ENCODE peak calls at places on chromosomes 1 and 21, in five cellular contexts. E is Peyer's patch; F is left ventricle myocardium inferior; A is CD8-positive, alpha-beta T cell; C is cardiac fibroblast. J is an unnamed sample.

GRCh38 chr1:201456499-201457309 is 12.3 kb downstream of the PHLDA3 start:
- DNase-seq in E (no peak), F (peak), A (no peak), C (peak), J (no peak)

GRCh38 chr1:235266325-235266724 is 61.7 kb downstream of the ARID4B start:
- DNase-seq in A (no peak), C (peak), E (no peak), F (no peak), J (no peak)

GRCh38 chr1:28927442-28928305 is 13.3 kb downstream of the EPB41 start:
- DNase-seq in C (peak), A (no peak), F (no peak), E (no peak), J (no peak)

GRCh38 chr1:15657026-15657425 is 27.1 kb upstream of the PLEKHM2 start:
- DNase-seq in A (no peak), F (no peak), C (no peak), E (no peak), J (no peak)

GRCh38 chr1:153375511-153375910 is at the start of gene S100A12:
- DNase-seq in C (peak), A (no peak), E (no peak), F (no peak), J (no peak)

GRCh38 chr1:19426294-19427086 is 58.8 kb downstream of the CAPZB start:
- DNase-seq in A (no peak), C (no peak), F (peak), E (no peak), J (no peak)

GRCh38 chr1:78003882-78004718 is 639 bp upstream of the DNAJB4 start:
- DNase-seq in A (peak), F (peak), C (peak), E (peak), J (peak)

GRCh38 chr1:100585774-100586173 is 47.8 kb downstream of the GPR88 start:
- DNase-seq in C (peak), A (no peak), F (no peak), E (no peak), J (no peak)

GRCh38 chr1:45037456-45037855 is 25.4 kb downstream of the UROD start:
- DNase-seq in A (no peak), E (no peak), F (no peak), C (no peak), J (no peak)

GRCh38 chr1:29876902-29877301 is 640.6 kb downstream of the PTPRU start:
- DNase-seq in A (no peak), F (no peak), E (no peak), C (no peak), J (no peak)

GRCh38 chr1:218350909-218351616 is 5.9 kb downstream of the TGFB2 start:
- DNase-seq in E (no peak), F (no peak), C (peak), A (no peak), J (no peak)

GRCh38 chr1:177871633-177872562 is 98.0 kb downstream of the SEC16B start:
- DNase-seq in C (no peak), A (no peak), F (no peak), E (no peak), J (no peak)

GRCh38 chr1:7223334-7224080 is 438.3 kb downstream of the CAMTA1 start:
- DNase-seq in A (no peak), F (no peak), C (peak), E (no peak), J (no peak)

GRCh38 chr1:204438628-204439027 is 27.0 kb upstream of the PPP1R15B start:
- DNase-seq in E (no peak), C (peak), A (no peak), F (no peak), J (no peak)

GRCh38 chr1:171780583-171781166 is 785 bp upstream of the METTL13 start:
- DNase-seq in F (no peak), E (no peak), C (no peak), A (no peak), J (no peak)

GRCh38 chr1:9874412-9874811 is 35.7 kb downstream of the CTNNBIP1 start:
- DNase-seq in C (no peak), E (no peak), A (no peak), F (no peak), J (no peak)

GRCh38 chr1:31310131-31310530 is 13.3 kb downstream of the ZCCHC17 start:
- DNase-seq in A (no peak), F (no peak), C (no peak), E (no peak), J (no peak)

GRCh38 chr1:207314836-207315235 is 6.6 kb upstream of the CD55 start:
- DNase-seq in E (no peak), C (no peak), F (no peak), A (no peak), J (no peak)

GRCh38 chr21:19321688-19322087 is 918.1 kb upstream of the TMPRSS15 start:
- DNase-seq in E (no peak), A (no peak), F (no peak), C (no peak), J (no peak)

GRCh38 chr1:16716691-16717173 is 23.6 kb upstream of the RNU1-4 start:
- DNase-seq in C (no peak), A (no peak), F (no peak), E (no peak), J (no peak)

GRCh38 chr21:46634427-46634826 is 1.0 kb upstream of the PRMT2 start:
- DNase-seq in A (no peak), C (no peak), F (no peak), E (no peak), J (no peak)

GRCh38 chr1:2326524-2326923 is 64.8 kb downstream of the MORN1 start:
- DNase-seq in E (no peak), C (no peak), F (no peak), A (no peak), J (no peak)

GRCh38 chr21:36927718-36928117 is 38.8 kb downstream of the HLCS start:
- DNase-seq in E (peak), F (peak), A (peak), C (peak), J (peak)

GRCh38 chr1:66352783-66353182 is 181.2 kb upstream of the SGIP1 start:
- DNase-seq in C (no peak), F (no peak), A (no peak), E (no peak), J (no peak)

GRCh38 chr1:35656148-35656862 is 15.0 kb upstream of the PSMB2 start:
- DNase-seq in F (no peak), C (no peak), E (no peak), A (no peak), J (no peak)

GRCh38 chr1:232057217-232057895 is 430.8 kb downstream of the DISC1 start:
- DNase-seq in C (no peak), A (no peak), E (no peak), F (no peak), J (no peak)

GRCh38 chr1:176575991-176576390 is 113.0 kb downstream of the PAPPA2 start:
- DNase-seq in A (no peak), C (no peak), F (no peak), E (no peak), J (no peak)

GRCh38 chr1:67586596-67586995 is 98.4 kb upstream of the GADD45A start:
- DNase-seq in C (peak), F (no peak), E (no peak), A (no peak), J (no peak)

GRCh38 chr1:187961895-187962294 is 1133.1 kb downstream of the PLA2G4A start:
- DNase-seq in F (no peak), C (no peak), E (no peak), A (no peak), J (no peak)

DNA sequence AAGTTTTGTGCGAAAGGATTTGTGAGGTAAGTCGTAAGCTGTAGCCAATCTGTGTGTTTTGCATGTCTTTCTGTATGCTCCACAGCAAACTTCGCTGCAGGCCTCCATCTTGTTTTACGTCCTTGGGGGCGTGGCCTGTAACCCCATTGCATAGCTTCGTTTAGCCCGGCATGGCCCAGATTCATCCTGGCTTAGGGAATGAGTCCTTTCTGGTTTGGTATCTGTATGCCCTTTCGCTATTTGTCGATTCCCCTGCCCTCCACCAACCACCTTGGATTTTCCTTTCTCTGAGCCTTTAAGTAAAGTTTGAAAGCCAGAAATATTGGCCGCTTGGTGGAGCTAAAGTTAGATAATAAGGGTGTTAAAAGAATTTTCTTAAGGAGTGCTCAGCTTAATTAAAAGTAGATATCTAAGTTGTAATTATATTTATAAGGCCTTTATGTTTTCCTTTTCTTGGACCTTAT is 1.1 kb downstream of the THEM4 start:
- DNase-seq in C (peak), F (no peak), A (no peak), E (no peak), J (no peak)
- TF ChIP-seq CTCF in C (no peak), F (no peak), A (no peak), E (no peak), J (peak)

GRCh38 chr1:229434641-229435051 is 752 bp upstream of the ACTA1 start:
- DNase-seq in C (no peak), F (peak), A (no peak), E (no peak), J (no peak)

GRCh38 chr1:229432116-229432461 is 1.8 kb downstream of the ACTA1 start:
- DNase-seq in E (no peak), C (no peak), F (no peak), A (no peak), J (no peak)

GRCh38 chr1:229433364-229434004 is 410 bp downstream of the ACTA1 start:
- DNase-seq in A (no peak), C (no peak), F (no peak), E (no peak), J (no peak)

GRCh38 chr1:229432905-229433304 is 989 bp downstream of the ACTA1 start:
- DNase-seq in E (no peak), C (no peak), F (no peak), A (no peak), J (no peak)

GRCh38 chr1:229434005-229434640 is at the start of gene ACTA1:
- DNase-seq in A (no peak), C (no peak), E (no peak), F (peak), J (no peak)
- H3K4me3 ChIP-seq in A (no peak), C (no peak), E (no peak), F (peak), J (no peak)

GRCh38 chr1:116679828-116680628 is 12.5 kb upstream of the IGSF3 start:
- DNase-seq in C (no peak), F (no peak), A (no peak), E (no peak), J (no peak)

GRCh38 chr1:116678732-116679090 is 11.2 kb upstream of the IGSF3 start:
- DNase-seq in A (no peak), F (no peak), C (no peak), E (no peak), J (no peak)

GRCh38 chr1:116680752-116681151 is 13.2 kb upstream of the IGSF3 start:
- DNase-seq in E (no peak), F (no peak), A (no peak), C (no peak), J (no peak)

GRCh38 chr1:116677474-116678062 is 10.0 kb upstream of the IGSF3 start:
- DNase-seq in F (no peak), E (no peak), C (no peak), A (no peak), J (no peak)

DNA sequence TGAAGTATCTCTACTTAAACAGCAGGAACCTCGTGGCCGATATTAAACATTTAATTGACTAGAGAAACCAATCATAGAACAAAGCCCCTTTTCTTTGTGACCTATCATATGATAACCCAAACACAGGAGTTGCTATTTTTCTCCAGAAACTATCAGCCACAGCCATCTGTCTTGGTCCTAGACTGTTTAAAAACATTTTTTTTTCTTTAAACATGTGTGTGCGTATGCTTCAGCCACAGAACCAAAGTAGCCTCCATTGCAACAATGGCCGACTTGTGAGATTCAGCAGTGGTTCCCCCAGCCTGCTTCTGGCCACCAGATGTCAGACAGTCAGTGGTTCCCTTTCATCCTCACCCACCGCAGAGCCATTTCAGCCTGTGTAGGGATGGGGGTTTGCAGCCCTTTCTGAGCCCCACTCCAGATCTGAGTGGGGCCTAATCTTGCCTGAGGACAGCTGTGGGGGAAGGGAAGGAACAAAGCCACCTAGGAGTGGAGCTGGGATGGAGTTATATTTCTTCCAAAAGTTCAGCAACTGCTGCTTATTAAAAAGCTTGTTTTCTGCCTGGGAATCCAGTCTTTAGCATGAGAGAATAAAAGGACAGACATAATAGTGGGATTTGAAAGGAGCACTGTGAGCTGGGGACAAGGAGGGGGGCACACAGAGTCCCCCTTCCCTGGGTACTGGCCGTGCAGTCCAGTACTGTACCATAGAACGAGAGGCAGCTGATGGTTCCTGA is 11.7 kb upstream of the IGSF3 start:
- DNase-seq in F (no peak), E (no peak), A (no peak), C (no peak), J (no peak)
- TF ChIP-seq CTCF in F (no peak), E (no peak), A (no peak), C (no peak), J (no peak)

GRCh38 chr1:34163792-34164509 is 1.1 kb downstream of the CSMD2 start:
- DNase-seq in C (no peak), A (no peak), F (no peak), E (no peak), J (no peak)

GRCh38 chr1:34164510-34165381 is at the start of gene CSMD2:
- DNase-seq in F (peak), E (no peak), A (no peak), C (peak), J (no peak)

GRCh38 chr1:34165422-34165921 is 442 bp upstream of the CSMD2 start:
- DNase-seq in E (no peak), C (no peak), F (no peak), A (no peak), J (no peak)

GRCh38 chr1:34166191-34167090 is 1.4 kb upstream of the CSMD2 start:
- DNase-seq in E (no peak), A (no peak), F (no peak), C (no peak), J (no peak)

DNA sequence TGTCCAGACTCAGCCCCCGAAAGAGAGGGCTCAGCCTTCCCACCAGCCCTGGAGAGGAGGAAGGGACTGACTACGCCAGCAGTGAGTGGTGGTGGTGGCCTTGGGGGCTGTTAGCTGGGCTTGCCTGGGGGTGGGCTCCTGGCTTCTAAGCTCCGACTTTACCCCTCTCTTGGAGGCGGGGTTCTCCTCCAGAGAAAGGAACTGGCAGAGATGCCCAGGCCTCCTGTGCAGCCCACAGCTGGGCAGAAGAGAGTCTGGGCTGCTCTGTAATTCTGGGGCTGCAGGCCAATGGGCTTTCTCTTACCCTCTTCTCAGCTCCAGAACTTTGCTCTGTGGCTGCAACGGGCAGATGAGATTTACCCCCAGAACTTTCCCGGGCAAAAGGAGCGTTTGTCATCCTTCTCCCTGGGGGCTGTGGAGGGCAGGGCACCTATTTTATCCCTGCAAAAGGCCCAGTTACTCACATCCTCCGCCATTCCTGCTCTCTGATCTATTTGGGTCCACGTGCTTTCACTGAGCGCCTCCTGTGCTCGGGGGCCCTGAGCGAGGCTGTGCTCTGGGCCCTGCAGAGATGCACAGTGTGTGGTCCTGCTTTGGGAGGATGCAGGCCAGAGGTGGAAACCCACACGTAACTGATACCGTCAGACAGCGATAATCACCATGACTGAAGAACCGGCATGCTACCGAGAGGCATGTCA is 2.2 kb upstream of the CSMD2 start:
- DNase-seq in F (no peak), A (no peak), C (no peak), E (no peak), J (no peak)
- H3K4me3 ChIP-seq in F (no peak), A (no peak), C (no peak), E (no peak), J (no peak)

GRCh38 chr21:17527240-17527639 is 14.4 kb downstream of the CXADR start:
- DNase-seq in A (no peak), E (no peak), C (peak), F (no peak), J (no peak)

GRCh38 chr21:17526771-17527170 is 13.9 kb downstream of the CXADR start:
- DNase-seq in F (no peak), E (no peak), A (no peak), C (no peak), J (no peak)

GRCh38 chr21:17523007-17523451 is 10.2 kb downstream of the CXADR start:
- DNase-seq in F (no peak), C (no peak), E (no peak), A (no peak), J (no peak)

GRCh38 chr21:17527711-17528110 is 14.9 kb downstream of the CXADR start:
- DNase-seq in A (no peak), F (no peak), C (peak), E (no peak), J (no peak)

GRCh38 chr21:17524635-17525034 is 11.8 kb downstream of the CXADR start:
- DNase-seq in F (no peak), A (no peak), E (no peak), C (no peak), J (no peak)
- TF ChIP-seq CTCF in F (no peak), A (no peak), E (no peak), C (no peak), J (no peak)

DNA sequence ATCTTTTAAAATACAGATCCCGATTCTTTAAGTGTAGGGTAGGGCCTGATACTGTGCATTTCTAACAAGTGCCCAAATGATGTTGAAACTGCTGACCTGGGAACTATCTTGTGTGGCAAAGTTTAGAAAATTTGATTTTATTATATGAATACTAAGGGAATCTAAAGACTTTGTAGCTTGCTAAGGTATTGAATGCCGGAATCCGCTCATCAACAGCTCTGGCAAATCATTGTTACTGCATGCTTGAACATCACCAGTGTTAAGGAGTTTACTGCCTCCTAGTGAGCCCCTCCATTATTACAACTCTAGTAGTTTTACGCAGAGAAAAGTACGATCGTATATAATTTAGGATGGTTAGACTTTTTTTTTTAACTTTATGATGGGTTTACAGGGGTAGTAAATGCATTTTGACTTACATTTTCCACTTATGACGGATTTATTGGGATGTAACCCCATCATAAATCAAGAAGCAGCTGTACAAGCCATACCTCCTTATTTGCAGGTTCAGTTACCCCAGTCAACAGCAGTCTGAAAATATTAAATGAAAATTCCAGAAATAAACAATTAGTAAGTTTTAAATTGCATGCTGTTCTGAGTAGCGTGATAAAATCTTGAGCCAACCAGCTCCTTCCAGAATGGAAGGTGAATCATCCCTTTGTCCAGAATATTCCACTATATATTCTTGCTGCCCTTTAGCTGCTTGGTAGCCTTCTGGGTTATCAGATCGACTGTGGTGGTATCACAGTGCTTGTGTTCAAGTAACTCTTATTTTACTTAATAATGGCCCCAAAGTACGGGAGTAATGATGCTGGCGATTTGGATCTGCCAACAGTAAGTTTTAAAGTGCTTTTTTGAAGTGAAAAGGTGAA is 898 bp downstream of the TYW3 start:
- DNase-seq in E (peak), F (no peak), A (no peak), C (peak), J (peak)
- H3K4me3 ChIP-seq in E (peak), F (peak), A (peak), C (peak), J (peak)